ENCODE peak calls at places on chromosomes 4 and X, in five cellular contexts. R, X, J, W and Y are unnamed samples.

GRCh38 chr4:89704651-89705395 is 132.1 kb downstream of the SNCA start:
- DNase-seq in R (no peak), X (no peak), J (peak), W (no peak), Y (no peak)

GRCh38 chrX:110146521-110146920 is 143.6 kb downstream of the TMEM164 start:
- DNase-seq in R (peak), X (peak), J (peak), W (peak), Y (no peak)

GRCh38 chr4:5770051-5770450 is 59.0 kb downstream of the EVC start:
- DNase-seq in R (no peak), X (no peak), J (no peak), W (no peak), Y (no peak)

GRCh38 chr4:95248713-95249401 is 299.9 kb downstream of the UNC5C start:
- DNase-seq in R (no peak), X (peak), J (no peak), W (no peak), Y (no peak)

GRCh38 chr4:84917087-84917821 is 49.2 kb downstream of the WDFY3 start:
- DNase-seq in R (no peak), X (no peak), J (no peak), W (no peak), Y (no peak)

GRCh38 chrX:71198066-71198465 is 25.0 kb upstream of the GJB1 start:
- DNase-seq in R (no peak), X (no peak), J (no peak), W (no peak), Y (peak)

GRCh38 chr4:80199947-80200346 is 2.6 kb downstream of the PRDM8 start:
- DNase-seq in R (no peak), X (no peak), J (no peak), W (no peak), Y (no peak)

GRCh38 chr4:10173754-10174749 is 57.5 kb upstream of the WDR1 start:
- DNase-seq in R (no peak), X (peak), J (no peak), W (no peak), Y (no peak)

GRCh38 chr4:108774809-108775530 is 12.1 kb upstream of the ETNPPL start:
- DNase-seq in R (no peak), X (no peak), J (no peak), W (peak), Y (no peak)

GRCh38 chr4:60201052-60201673 is 999.0 kb upstream of the ADGRL3 start:
- DNase-seq in R (no peak), X (peak), J (peak), W (peak), Y (peak)

GRCh38 chrX:10482262-10482661 is 138.1 kb downstream of the MID1 start:
- DNase-seq in R (no peak), X (no peak), J (no peak), W (no peak), Y (peak)

GRCh38 chr4:129747756-129748155 is 651.8 kb downstream of the C4orf33 start:
- DNase-seq in R (no peak), X (peak), J (no peak), W (no peak), Y (no peak)